ENCODE peak calls at places on chromosomes 12 and 14, in five cellular contexts. K is breast epithelium, F is GM12878, A is stomach, Y is sigmoid colon. D is an unnamed sample.

GRCh38 chr12:111084605-111085004 is 164.2 kb upstream of the MYL2 start:
- DNase-seq in K (no peak), F (no peak), A (no peak), Y (no peak), D (no peak)

GRCh38 chr12:49027846-49028245 is 9.3 kb upstream of the PRKAG1 start:
- DNase-seq in K (no peak), F (no peak), A (no peak), Y (no peak), D (no peak)

GRCh38 chr12:91040356-91040755 is 17.5 kb downstream of the KERA start:
- DNase-seq in K (no peak), F (no peak), A (no peak), Y (no peak), D (no peak)

GRCh38 chr12:15214851-15215601 is 6.2 kb downstream of the RERG start:
- DNase-seq in K (no peak), F (no peak), A (no peak), Y (no peak), D (no peak)

GRCh38 chr14:64421166-64421565 is 33.0 kb downstream of the MTHFD1 start:
- DNase-seq in K (no peak), F (no peak), A (no peak), Y (no peak), D (no peak)

GRCh38 chr12:44525806-44526654 is 350.1 kb downstream of the NELL2 start:
- DNase-seq in K (no peak), F (no peak), A (no peak), Y (no peak), D (no peak)

GRCh38 chr14:55052259-55052930 is 948 bp downstream of the MAPK1IP1L start:
- DNase-seq in K (no peak), F (no peak), A (no peak), Y (no peak), D (no peak)

GRCh38 chr12:4133636-4134433 is 139.7 kb upstream of the CCND2 start:
- DNase-seq in K (no peak), F (no peak), A (no peak), Y (peak; percentile 37), D (no peak)

GRCh38 chr12:38850463-38850862 is 54.9 kb downstream of the CPNE8 start:
- DNase-seq in K (no peak), F (no peak), A (no peak), Y (no peak), D (no peak)

GRCh38 chr12:125013816-125014442 is 20.5 kb downstream of the BRI3BP start:
- DNase-seq in K (no peak), F (no peak), A (peak; percentile 28), Y (no peak), D (no peak)

GRCh38 chr12:64506955-64507354 is 55.0 kb downstream of the TBK1 start:
- DNase-seq in K (no peak), F (no peak), A (no peak), Y (no peak), D (no peak)

GRCh38 chr12:96240656-96241055 is 46.5 kb downstream of the ELK3 start:
- DNase-seq in K (no peak), F (no peak), A (no peak), Y (peak; percentile 52), D (no peak)

GRCh38 chr14:47191693-47192092 is 483.7 kb downstream of the MDGA2 start:
- DNase-seq in K (no peak), F (no peak), A (no peak), Y (no peak), D (no peak)

GRCh38 chr14:99389171-99389826 is 91.4 kb downstream of the SETD3 start:
- DNase-seq in K (no peak), F (no peak), A (peak; percentile 75), Y (no peak), D (peak; percentile 50)

GRCh38 chr12:530308-530707 is 70.6 kb downstream of the B4GALNT3 start:
- DNase-seq in K (no peak), F (no peak), A (no peak), Y (no peak), D (no peak)

GRCh38 chr12:114711689-114712152 is 27.7 kb upstream of the TBX3 start:
- DNase-seq in K (no peak), F (no peak), A (no peak), Y (no peak), D (no peak)

GRCh38 chr14:55688566-55688965 is 108.6 kb downstream of the KTN1 start:
- DNase-seq in K (no peak), F (no peak), A (no peak), Y (no peak), D (no peak)

GRCh38 chr12:21962236-21962635 is 21.0 kb upstream of the ABCC9 start:
- DNase-seq in K (no peak), F (no peak), A (no peak), Y (no peak), D (no peak)

GRCh38 chr12:76976777-76977465 is 88.4 kb downstream of the E2F7 start:
- DNase-seq in K (no peak), F (no peak), A (no peak), Y (no peak), D (no peak)

GRCh38 chr12:53930591-53931255 is 7.9 kb upstream of the HOXC13 start:
- DNase-seq in K (no peak), F (no peak), A (no peak), Y (no peak), D (no peak)

GRCh38 chr14:83535396-83535906 is 1994.5 kb upstream of the FLRT2 start:
- DNase-seq in K (no peak), F (no peak), A (no peak), Y (no peak), D (no peak)

GRCh38 chr12:23813206-23813605 is 136.3 kb downstream of the SOX5 start:
- DNase-seq in K (no peak), F (no peak), A (no peak), Y (no peak), D (no peak)

GRCh38 chr12:19390208-19390607 is 49.1 kb upstream of the AEBP2 start:
- DNase-seq in K (no peak), F (no peak), A (no peak), Y (no peak), D (no peak)

GRCh38 chr12:105588126-105588525 is 257.6 kb downstream of the C12orf75 start:
- DNase-seq in K (no peak), F (no peak), A (no peak), Y (no peak), D (no peak)

GRCh38 chr12:21764063-21764462 is 10.4 kb downstream of the KCNJ8 start:
- DNase-seq in K (no peak), F (no peak), A (no peak), Y (no peak), D (no peak)

GRCh38 chr14:101774814-101775213 is 13.3 kb downstream of the PPP2R5C start:
- DNase-seq in K (no peak), F (no peak), A (no peak), Y (no peak), D (no peak)

GRCh38 chr12:110639336-110640178 is 25.6 kb downstream of the TCTN1 start:
- DNase-seq in K (no peak), F (no peak), A (no peak), Y (no peak), D (no peak)

GRCh38 chr12:70083677-70084020 is 159.6 kb upstream of the CNOT2 start:
- DNase-seq in K (no peak), F (no peak), A (no peak), Y (no peak), D (no peak)

GRCh38 chr14:60175255-60175902 is 10.2 kb upstream of the DHRS7 start:
- DNase-seq in K (no peak), F (no peak), A (no peak), Y (no peak), D (no peak)

GRCh38 chr12:2649201-2650030 is 145.4 kb upstream of the FKBP4 start:
- DNase-seq in K (no peak), F (no peak), A (no peak), Y (peak; percentile 17), D (no peak)

GRCh38 chr14:103594265-103594664 is 31.5 kb downstream of the COA8 start:
- DNase-seq in K (peak; percentile 81), F (no peak), A (no peak), Y (peak; percentile 74), D (no peak)

GRCh38 chr12:52036587-52037171 is 14.6 kb upstream of the NR4A1 start:
- DNase-seq in K (peak; percentile 82), F (no peak), A (peak; percentile 94), Y (peak; percentile 97), D (peak; percentile 54)
- TF ChIP-seq POLR2A in K (no peak), F (peak; percentile 20), A (peak; percentile 77), Y (peak; percentile 67), D (no peak)

DNA sequence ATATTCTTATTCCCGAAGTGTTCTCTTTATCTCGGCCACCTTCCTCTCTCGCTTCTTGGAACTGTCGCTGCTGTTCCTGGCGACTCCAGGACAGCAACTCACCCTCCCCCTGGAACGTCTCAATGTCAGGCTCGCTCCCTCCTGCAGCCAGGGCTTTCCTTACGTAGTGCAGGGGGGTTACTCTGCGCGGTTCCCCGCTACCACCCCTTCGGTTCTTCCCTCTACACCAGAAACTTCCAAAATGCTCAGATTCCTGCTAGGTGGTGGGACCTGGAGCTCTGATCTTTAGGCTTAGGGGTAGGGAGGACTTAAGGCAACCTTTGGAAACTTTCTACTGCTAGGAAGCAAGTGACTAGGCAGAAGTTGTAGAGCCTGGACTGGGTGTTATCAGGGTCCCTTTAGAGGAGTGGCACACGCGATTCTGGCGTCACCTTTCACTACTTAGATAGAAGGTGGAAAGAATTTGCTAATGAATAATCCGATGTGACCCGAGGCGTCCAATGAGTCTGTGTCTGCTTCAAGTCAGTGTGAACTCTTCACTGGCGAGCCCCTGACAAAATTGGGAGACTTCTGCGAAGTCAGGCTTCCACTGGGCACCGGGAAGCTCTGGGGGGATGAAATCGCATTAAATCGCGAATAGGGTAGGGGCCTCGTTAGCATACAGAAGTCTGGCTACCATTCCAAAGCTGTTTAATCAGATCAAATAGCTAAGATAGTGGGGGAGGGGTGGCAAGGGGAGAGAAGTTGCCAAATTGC is 900 bp upstream of the DPF3 start:
- DNase-seq in K (no peak), F (no peak), A (no peak), Y (no peak), D (no peak)
- TF ChIP-seq POLR2AphosphoS5 in K (no peak), F (no peak), A (no peak), Y (no peak), D (no peak)

GRCh38 chr12:109115404-109115757 is 1.0 kb upstream of the ACACB start:
- DNase-seq in K (no peak), F (no peak), A (no peak), Y (no peak), D (no peak)

GRCh38 chr12:109115758-109116610 is at the start of gene ACACB:
- DNase-seq in K (peak; percentile 65), F (no peak), A (peak; percentile 86), Y (peak; percentile 90), D (no peak)

GRCh38 chr12:109113661-109114321 is 2.6 kb upstream of the ACACB start:
- DNase-seq in K (no peak), F (no peak), A (no peak), Y (peak; percentile 60), D (no peak)

GRCh38 chr12:109114644-109115043 is 1.7 kb upstream of the ACACB start:
- DNase-seq in K (no peak), F (no peak), A (no peak), Y (no peak), D (no peak)

DNA sequence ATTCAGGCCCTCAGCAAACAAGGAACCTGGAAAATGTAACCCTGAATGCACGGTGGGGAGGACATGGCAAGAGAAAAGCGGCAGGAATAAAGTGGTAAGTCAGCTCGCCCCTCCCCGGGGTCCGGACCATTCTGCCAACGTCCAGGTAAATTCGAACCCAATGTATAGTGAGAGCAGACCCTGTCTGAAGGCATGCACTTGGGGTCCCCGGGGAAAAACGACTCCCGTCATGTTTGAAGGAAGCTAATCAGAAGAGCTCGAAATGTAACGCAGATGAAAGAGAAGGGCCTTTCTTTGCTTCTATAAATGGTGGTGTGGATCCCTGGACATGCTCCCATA is 193 bp downstream of the ACACB start:
- DNase-seq in K (no peak), F (no peak), A (no peak), Y (peak; percentile 75), D (no peak)
- TF ChIP-seq POLR2A in K (no peak), F (no peak), A (no peak), Y (no peak), D (no peak)

GRCh38 chr12:52029686-52030085 is 21.6 kb upstream of the NR4A1 start:
- DNase-seq in K (no peak), F (no peak), A (peak; percentile 37), Y (no peak), D (no peak)
- TF ChIP-seq POLR2AphosphoS5 in K (no peak), F (no peak), A (no peak), Y (no peak), D (no peak)

D was measured in GM12892.